ENCODE peak calls at places on chromosomes 3 and 15, in eight cellular contexts. One of them, this sample, is unnamed.

GRCh38 chr3:54240-54639 is 142.3 kb upstream of the CHL1 start:
- DNase-seq in activated CD8-positive, alpha-beta T cell treated with anti-CD3 and anti-CD28 coated beads for 36 hours: no peak
- DNase-seq in neural progenitor cell: no peak
- DNase-seq in NB4: no peak
- DNase-seq in adrenal gland: no peak
- DNase-seq in A549: peak
- DNase-seq in transverse colon: no peak
- DNase-seq in esophagus muscularis mucosa: no peak
- DNase-seq in this sample: no peak

GRCh38 chr15:98785796-98786581 is 137.7 kb downstream of the IGF1R start:
- DNase-seq in adrenal gland: no peak
- DNase-seq in esophagus muscularis mucosa: no peak
- DNase-seq in neural progenitor cell: peak
- DNase-seq in transverse colon: peak
- DNase-seq in activated CD8-positive, alpha-beta T cell treated with anti-CD3 and anti-CD28 coated beads for 36 hours: peak
- DNase-seq in A549: peak
- DNase-seq in NB4: no peak
- DNase-seq in this sample: peak

GRCh38 chr15:61764981-61765380 is 295.3 kb downstream of the VPS13C start:
- DNase-seq in activated CD8-positive, alpha-beta T cell treated with anti-CD3 and anti-CD28 coated beads for 36 hours: no peak
- DNase-seq in neural progenitor cell: no peak
- DNase-seq in esophagus muscularis mucosa: no peak
- DNase-seq in transverse colon: no peak
- DNase-seq in A549: no peak
- DNase-seq in NB4: no peak
- DNase-seq in adrenal gland: no peak
- DNase-seq in this sample: no peak

GRCh38 chr3:197366301-197367044 is 68.1 kb upstream of the DLG1 start:
- DNase-seq in transverse colon: no peak
- DNase-seq in A549: no peak
- DNase-seq in neural progenitor cell: no peak
- DNase-seq in NB4: no peak
- DNase-seq in esophagus muscularis mucosa: no peak
- DNase-seq in adrenal gland: no peak
- DNase-seq in activated CD8-positive, alpha-beta T cell treated with anti-CD3 and anti-CD28 coated beads for 36 hours: no peak
- DNase-seq in this sample: no peak

GRCh38 chr3:171614318-171614967 is 154.2 kb upstream of the TNIK start:
- DNase-seq in esophagus muscularis mucosa: no peak
- DNase-seq in activated CD8-positive, alpha-beta T cell treated with anti-CD3 and anti-CD28 coated beads for 36 hours: peak
- DNase-seq in NB4: peak
- DNase-seq in adrenal gland: no peak
- DNase-seq in transverse colon: no peak
- DNase-seq in neural progenitor cell: peak
- DNase-seq in A549: no peak
- DNase-seq in this sample: no peak

GRCh38 chr3:191952609-191953008 is 491.6 kb downstream of the PYDC2 start:
- DNase-seq in neural progenitor cell: no peak
- DNase-seq in esophagus muscularis mucosa: no peak
- DNase-seq in A549: no peak
- DNase-seq in transverse colon: no peak
- DNase-seq in activated CD8-positive, alpha-beta T cell treated with anti-CD3 and anti-CD28 coated beads for 36 hours: no peak
- DNase-seq in NB4: no peak
- DNase-seq in adrenal gland: no peak
- DNase-seq in this sample: no peak

GRCh38 chr15:26294062-26294689 is 431.0 kb upstream of the ATP10A start:
- DNase-seq in neural progenitor cell: peak
- DNase-seq in transverse colon: no peak
- DNase-seq in A549: no peak
- DNase-seq in NB4: no peak
- DNase-seq in activated CD8-positive, alpha-beta T cell treated with anti-CD3 and anti-CD28 coated beads for 36 hours: no peak
- DNase-seq in esophagus muscularis mucosa: no peak
- DNase-seq in adrenal gland: no peak
- DNase-seq in this sample: no peak

GRCh38 chr3:56111651-56112250 is 356.5 kb downstream of the ERC2 start:
- DNase-seq in adrenal gland: no peak
- DNase-seq in transverse colon: no peak
- DNase-seq in A549: no peak
- DNase-seq in NB4: no peak
- DNase-seq in esophagus muscularis mucosa: no peak
- DNase-seq in neural progenitor cell: no peak
- DNase-seq in activated CD8-positive, alpha-beta T cell treated with anti-CD3 and anti-CD28 coated beads for 36 hours: no peak
- DNase-seq in this sample: no peak

GRCh38 chr3:158911586-158911985 is 109.7 kb downstream of the MFSD1 start:
- DNase-seq in neural progenitor cell: no peak
- DNase-seq in activated CD8-positive, alpha-beta T cell treated with anti-CD3 and anti-CD28 coated beads for 36 hours: no peak
- DNase-seq in transverse colon: no peak
- DNase-seq in A549: no peak
- DNase-seq in adrenal gland: no peak
- DNase-seq in NB4: no peak
- DNase-seq in esophagus muscularis mucosa: no peak
- DNase-seq in this sample: no peak

GRCh38 chr3:97882975-97883598 is 61.3 kb downstream of the CRYBG3 start:
- DNase-seq in neural progenitor cell: no peak
- DNase-seq in NB4: no peak
- DNase-seq in activated CD8-positive, alpha-beta T cell treated with anti-CD3 and anti-CD28 coated beads for 36 hours: peak
- DNase-seq in adrenal gland: no peak
- DNase-seq in transverse colon: no peak
- DNase-seq in A549: peak
- DNase-seq in esophagus muscularis mucosa: no peak
- DNase-seq in this sample: no peak

GRCh38 chr3:117549716-117550115 is 840.1 kb downstream of the TUSC7 start:
- DNase-seq in adrenal gland: no peak
- DNase-seq in NB4: no peak
- DNase-seq in A549: no peak
- DNase-seq in activated CD8-positive, alpha-beta T cell treated with anti-CD3 and anti-CD28 coated beads for 36 hours: no peak
- DNase-seq in transverse colon: no peak
- DNase-seq in esophagus muscularis mucosa: no peak
- DNase-seq in neural progenitor cell: no peak
- DNase-seq in this sample: no peak

GRCh38 chr3:99176169-99176964 is 274.9 kb upstream of the DCBLD2 start:
- DNase-seq in A549: no peak
- DNase-seq in activated CD8-positive, alpha-beta T cell treated with anti-CD3 and anti-CD28 coated beads for 36 hours: no peak
- DNase-seq in NB4: no peak
- DNase-seq in esophagus muscularis mucosa: no peak
- DNase-seq in transverse colon: no peak
- DNase-seq in neural progenitor cell: no peak
- DNase-seq in adrenal gland: no peak
- DNase-seq in this sample: no peak

GRCh38 chr3:186121271-186121670 is 12.4 kb upstream of the ETV5 start:
- DNase-seq in A549: no peak
- DNase-seq in neural progenitor cell: no peak
- DNase-seq in transverse colon: no peak
- DNase-seq in esophagus muscularis mucosa: no peak
- DNase-seq in adrenal gland: no peak
- DNase-seq in NB4: no peak
- DNase-seq in activated CD8-positive, alpha-beta T cell treated with anti-CD3 and anti-CD28 coated beads for 36 hours: no peak
- DNase-seq in this sample: no peak

GRCh38 chr15:86756688-86757087 is 677.0 kb downstream of the AGBL1 start:
- DNase-seq in neural progenitor cell: no peak
- DNase-seq in A549: peak
- DNase-seq in NB4: no peak
- DNase-seq in transverse colon: no peak
- DNase-seq in esophagus muscularis mucosa: no peak
- DNase-seq in activated CD8-positive, alpha-beta T cell treated with anti-CD3 and anti-CD28 coated beads for 36 hours: no peak
- DNase-seq in adrenal gland: no peak
- DNase-seq in this sample: no peak
- TF ChIP-seq CTCF in neural progenitor cell: peak
- TF ChIP-seq CTCF in A549: no peak
- TF ChIP-seq CTCF in NB4: no peak
- TF ChIP-seq CTCF in transverse colon: no peak
- TF ChIP-seq CTCF in esophagus muscularis mucosa: no peak
- TF ChIP-seq CTCF in activated CD8-positive, alpha-beta T cell treated with anti-CD3 and anti-CD28 coated beads for 36 hours: peak
- TF ChIP-seq CTCF in adrenal gland: no peak
- TF ChIP-seq CTCF in this sample: no peak

GRCh38 chr3:129360224-129360623 is 68.2 kb downstream of the EFCAB12 start:
- DNase-seq in transverse colon: no peak
- DNase-seq in NB4: no peak
- DNase-seq in A549: no peak
- DNase-seq in neural progenitor cell: peak
- DNase-seq in activated CD8-positive, alpha-beta T cell treated with anti-CD3 and anti-CD28 coated beads for 36 hours: no peak
- DNase-seq in esophagus muscularis mucosa: no peak
- DNase-seq in adrenal gland: no peak
- DNase-seq in this sample: no peak

GRCh38 chr3:129358177-129359101 is 70.0 kb downstream of the EFCAB12 start:
- DNase-seq in activated CD8-positive, alpha-beta T cell treated with anti-CD3 and anti-CD28 coated beads for 36 hours: no peak
- DNase-seq in adrenal gland: no peak
- DNase-seq in A549: no peak
- DNase-seq in transverse colon: no peak
- DNase-seq in esophagus muscularis mucosa: no peak
- DNase-seq in neural progenitor cell: no peak
- DNase-seq in NB4: no peak
- DNase-seq in this sample: no peak

GRCh38 chr3:129359102-129359461 is 69.4 kb downstream of the EFCAB12 start:
- DNase-seq in A549: no peak
- DNase-seq in adrenal gland: no peak
- DNase-seq in esophagus muscularis mucosa: no peak
- DNase-seq in activated CD8-positive, alpha-beta T cell treated with anti-CD3 and anti-CD28 coated beads for 36 hours: no peak
- DNase-seq in neural progenitor cell: no peak
- DNase-seq in NB4: no peak
- DNase-seq in transverse colon: no peak
- DNase-seq in this sample: no peak

GRCh38 chr3:129357616-129358015 is 70.8 kb downstream of the EFCAB12 start:
- DNase-seq in esophagus muscularis mucosa: no peak
- DNase-seq in NB4: no peak
- DNase-seq in A549: no peak
- DNase-seq in adrenal gland: no peak
- DNase-seq in transverse colon: no peak
- DNase-seq in activated CD8-positive, alpha-beta T cell treated with anti-CD3 and anti-CD28 coated beads for 36 hours: no peak
- DNase-seq in neural progenitor cell: no peak
- DNase-seq in this sample: no peak

GRCh38 chr3:129360705-129361460 is 67.6 kb downstream of the EFCAB12 start:
- DNase-seq in esophagus muscularis mucosa: no peak
- DNase-seq in A549: no peak
- DNase-seq in activated CD8-positive, alpha-beta T cell treated with anti-CD3 and anti-CD28 coated beads for 36 hours: no peak
- DNase-seq in transverse colon: no peak
- DNase-seq in NB4: no peak
- DNase-seq in adrenal gland: no peak
- DNase-seq in neural progenitor cell: peak
- DNase-seq in this sample: no peak
- TF ChIP-seq CTCF in esophagus muscularis mucosa: no peak
- TF ChIP-seq CTCF in A549: no peak
- TF ChIP-seq CTCF in activated CD8-positive, alpha-beta T cell treated with anti-CD3 and anti-CD28 coated beads for 36 hours: no peak
- TF ChIP-seq CTCF in transverse colon: no peak
- TF ChIP-seq CTCF in NB4: no peak
- TF ChIP-seq CTCF in adrenal gland: no peak
- TF ChIP-seq CTCF in neural progenitor cell: no peak
- TF ChIP-seq CTCF in this sample: no peak

GRCh38 chr3:152126260-152126659 is 142.5 kb upstream of the MBNL1 start:
- DNase-seq in A549: no peak
- DNase-seq in adrenal gland: no peak
- DNase-seq in neural progenitor cell: no peak
- DNase-seq in transverse colon: no peak
- DNase-seq in activated CD8-positive, alpha-beta T cell treated with anti-CD3 and anti-CD28 coated beads for 36 hours: no peak
- DNase-seq in NB4: no peak
- DNase-seq in esophagus muscularis mucosa: no peak
- DNase-seq in this sample: no peak

GRCh38 chr3:152121292-152121654 is 147.5 kb upstream of the MBNL1 start:
- DNase-seq in activated CD8-positive, alpha-beta T cell treated with anti-CD3 and anti-CD28 coated beads for 36 hours: no peak
- DNase-seq in NB4: no peak
- DNase-seq in esophagus muscularis mucosa: no peak
- DNase-seq in neural progenitor cell: no peak
- DNase-seq in A549: peak
- DNase-seq in adrenal gland: no peak
- DNase-seq in transverse colon: no peak
- DNase-seq in this sample: no peak

GRCh38 chr3:152127058-152127457 is 141.7 kb upstream of the MBNL1 start:
- DNase-seq in esophagus muscularis mucosa: no peak
- DNase-seq in NB4: peak
- DNase-seq in A549: no peak
- DNase-seq in activated CD8-positive, alpha-beta T cell treated with anti-CD3 and anti-CD28 coated beads for 36 hours: peak
- DNase-seq in neural progenitor cell: no peak
- DNase-seq in transverse colon: no peak
- DNase-seq in adrenal gland: no peak
- DNase-seq in this sample: no peak

GRCh38 chr3:152120606-152121291 is 148.0 kb upstream of the MBNL1 start:
- DNase-seq in A549: no peak
- DNase-seq in activated CD8-positive, alpha-beta T cell treated with anti-CD3 and anti-CD28 coated beads for 36 hours: no peak
- DNase-seq in NB4: no peak
- DNase-seq in transverse colon: no peak
- DNase-seq in esophagus muscularis mucosa: no peak
- DNase-seq in neural progenitor cell: no peak
- DNase-seq in adrenal gland: no peak
- DNase-seq in this sample: no peak

DNA sequence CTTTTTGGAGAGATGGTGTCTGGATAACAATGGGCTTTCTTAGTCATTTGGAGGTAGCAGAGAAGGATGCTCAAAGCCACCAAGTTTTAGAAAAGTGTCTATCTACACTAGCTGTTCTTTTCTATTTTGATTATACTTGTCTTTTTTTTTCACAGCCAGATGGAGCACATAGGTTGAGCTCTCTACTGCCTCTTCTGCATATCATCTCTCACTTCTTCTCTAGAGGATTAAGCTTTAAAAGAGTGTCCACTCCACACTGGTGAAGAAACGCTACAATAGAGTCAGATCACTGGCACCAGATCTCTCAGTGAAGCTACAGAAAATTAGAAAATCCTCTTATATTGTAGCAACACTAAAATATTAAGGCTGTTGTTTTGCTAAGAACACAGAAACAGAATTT is 145.3 kb upstream of the MBNL1 start:
- DNase-seq in A549: no peak
- DNase-seq in neural progenitor cell: no peak
- DNase-seq in esophagus muscularis mucosa: no peak
- DNase-seq in transverse colon: no peak
- DNase-seq in adrenal gland: no peak
- DNase-seq in activated CD8-positive, alpha-beta T cell treated with anti-CD3 and anti-CD28 coated beads for 36 hours: no peak
- DNase-seq in NB4: no peak
- DNase-seq in this sample: no peak
- TF ChIP-seq CTCF in A549: no peak
- TF ChIP-seq CTCF in neural progenitor cell: no peak
- TF ChIP-seq CTCF in esophagus muscularis mucosa: no peak
- TF ChIP-seq CTCF in transverse colon: no peak
- TF ChIP-seq CTCF in adrenal gland: no peak
- TF ChIP-seq CTCF in activated CD8-positive, alpha-beta T cell treated with anti-CD3 and anti-CD28 coated beads for 36 hours: no peak
- TF ChIP-seq CTCF in NB4: no peak
- TF ChIP-seq CTCF in this sample: no peak

DNA sequence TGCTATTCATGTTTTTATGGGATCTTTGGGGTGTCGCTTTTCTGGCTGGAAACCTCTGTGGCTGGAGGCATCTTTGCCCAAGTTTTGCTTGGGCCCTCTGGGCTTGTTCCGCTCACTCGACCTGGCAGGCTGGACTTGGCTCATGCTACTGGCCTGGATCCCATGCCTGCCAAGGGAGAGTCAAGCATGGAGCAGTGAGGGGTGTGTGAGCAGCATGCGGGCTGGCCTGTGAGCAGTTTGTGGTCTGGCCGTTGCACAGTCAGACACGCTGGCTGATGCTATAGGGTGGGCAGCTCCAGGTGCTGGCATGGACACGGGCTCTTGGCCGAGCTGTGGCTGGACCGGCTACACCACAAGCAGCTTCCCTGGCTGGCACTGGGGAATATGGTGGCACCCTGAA is 491.1 kb downstream of the AGBL1 start:
- DNase-seq in esophagus muscularis mucosa: no peak
- DNase-seq in activated CD8-positive, alpha-beta T cell treated with anti-CD3 and anti-CD28 coated beads for 36 hours: no peak
- DNase-seq in neural progenitor cell: no peak
- DNase-seq in A549: no peak
- DNase-seq in NB4: no peak
- DNase-seq in transverse colon: no peak
- DNase-seq in adrenal gland: no peak
- DNase-seq in this sample: no peak
- TF ChIP-seq CTCF in esophagus muscularis mucosa: no peak
- TF ChIP-seq CTCF in activated CD8-positive, alpha-beta T cell treated with anti-CD3 and anti-CD28 coated beads for 36 hours: no peak
- TF ChIP-seq CTCF in neural progenitor cell: no peak
- TF ChIP-seq CTCF in A549: no peak
- TF ChIP-seq CTCF in NB4: no peak
- TF ChIP-seq CTCF in transverse colon: no peak
- TF ChIP-seq CTCF in adrenal gland: no peak
- TF ChIP-seq CTCF in this sample: no peak

This sample was measured in osteocyte.